ENCODE peak calls at places on chromosomes 6 and 20, in eight cellular contexts. V is mucosa of descending colon; K is suprapubic skin; U is aorta; D is breast epithelium; P is CD8-positive, alpha-beta memory T cell; A is A549; E is Peyer's patch. C is an unnamed sample. For H3K9me3, the result is how much of the 10 kb centered on the place peaks cover.

GRCh38 chr20:46752639-46753235 is 43.3 kb downstream of the SLC2A10 start:
- DNase-seq in V (no peak), K (no peak), U (peak), D (peak), P (no peak), A (peak), E (peak), C (peak)

GRCh38 chr6:28880894-28881780 is 42.6 kb downstream of the TRIM27 start:
- DNase-seq in V (no peak), K (no peak), U (peak), D (peak), P (peak), A (no peak), E (peak), C (no peak)

GRCh38 chr20:17570347-17571152 is 675 bp downstream of the DSTN start:
- DNase-seq in V (peak), K (peak), U (peak), D (peak), P (peak), A (no peak), E (peak), C (peak)

GRCh38 chr6:11769816-11770545 is 8.6 kb downstream of the ADTRP start:
- DNase-seq in V (no peak), K (no peak), U (no peak), D (no peak), P (no peak), A (no peak), E (no peak), C (no peak)

GRCh38 chr6:46393161-46393939 is 97.9 kb downstream of the RCAN2 start:
- DNase-seq in V (no peak), K (no peak), U (no peak), D (no peak), P (no peak), A (no peak), E (no peak), C (no peak)

GRCh38 chr6:33578588-33579011 is 1.5 kb downstream of the BAK1 start:
- DNase-seq in V (peak), K (no peak), U (no peak), D (no peak), P (peak), A (no peak), E (peak), C (no peak)

GRCh38 chr20:51569815-51570741 is 27.6 kb upstream of the NFATC2 start:
- DNase-seq in V (no peak), K (no peak), U (no peak), D (no peak), P (no peak), A (peak), E (no peak), C (no peak)

GRCh38 chr6:105409734-105410133 is 6.9 kb upstream of the PREP start:
- DNase-seq in V (no peak), K (no peak), U (no peak), D (no peak), P (no peak), A (no peak), E (no peak), C (no peak)

GRCh38 chr6:69294407-69294806 is 502.4 kb downstream of the LMBRD1 start:
- DNase-seq in V (no peak), K (no peak), U (no peak), D (no peak), P (no peak), A (no peak), E (no peak), C (no peak)

DNA sequence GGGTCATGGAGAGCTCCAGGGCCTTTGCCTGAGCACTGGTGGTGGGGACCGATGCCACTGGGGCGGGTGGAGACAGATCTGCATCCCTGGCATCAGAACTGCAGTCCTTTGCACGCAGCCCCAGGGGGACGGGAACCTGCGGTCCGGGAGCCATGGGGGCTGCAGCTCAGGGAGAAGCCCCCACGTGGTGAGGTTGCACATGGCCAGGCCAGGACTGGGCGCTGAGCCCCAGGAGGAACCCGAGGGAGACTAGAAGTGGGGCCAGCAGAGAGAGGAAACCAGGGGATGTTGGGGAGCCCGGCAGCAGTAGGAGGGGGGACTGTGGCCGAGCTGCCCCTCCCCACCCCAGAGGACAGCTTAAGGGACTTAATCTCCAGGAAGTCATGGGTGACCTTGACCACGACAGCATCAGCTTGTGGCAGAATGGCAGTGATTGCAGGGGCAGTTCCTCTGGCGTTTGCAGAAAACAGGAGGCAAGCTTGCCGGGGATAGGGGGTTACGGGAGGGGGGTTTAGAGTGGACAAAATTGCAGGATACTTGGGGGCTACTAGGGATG is 18.0 kb upstream of the LSM14B start:
- DNase-seq in V (no peak), K (no peak), U (no peak), D (no peak), P (no peak), A (no peak), E (no peak), C (no peak)
- H3K9me3 ChIP-seq in V (under half), K (under half), U (under half), D (under half), P (under half), A (half or more), E (under half), C (under half)

GRCh38 chr20:14478126-14478525 is 140.7 kb upstream of the FLRT3 start:
- DNase-seq in V (no peak), K (no peak), U (no peak), D (no peak), P (no peak), A (no peak), E (no peak), C (no peak)

GRCh38 chr20:14481863-14482262 is 144.5 kb upstream of the FLRT3 start:
- DNase-seq in V (no peak), K (no peak), U (no peak), D (no peak), P (no peak), A (no peak), E (no peak), C (no peak)

GRCh38 chr20:14477125-14477524 is 139.7 kb upstream of the FLRT3 start:
- DNase-seq in V (no peak), K (no peak), U (no peak), D (no peak), P (no peak), A (no peak), E (no peak), C (no peak)
- H3K9me3 ChIP-seq in V (under half), K (under half), U (under half), D (under half), P (under half), A (under half), E (under half), C (under half)

GRCh38 chr6:128032047-128032446 is 131.2 kb upstream of the THEMIS start:
- DNase-seq in V (no peak), K (no peak), U (no peak), D (no peak), P (no peak), A (no peak), E (no peak), C (no peak)
- H3K9me3 ChIP-seq in V (under half), K (under half), U (under half), D (under half), P (under half), A (under half), E (under half), C (under half)

GRCh38 chr6:167405778-167406532 is 81.1 kb downstream of the TTLL2 start:
- DNase-seq in V (no peak), K (no peak), U (no peak), D (no peak), P (no peak), A (no peak), E (no peak), C (no peak)

GRCh38 chr6:167409078-167409477 is 84.2 kb downstream of the TTLL2 start:
- DNase-seq in V (no peak), K (no peak), U (no peak), D (no peak), P (no peak), A (no peak), E (no peak), C (no peak)

GRCh38 chr6:167408235-167408869 is 83.5 kb downstream of the TTLL2 start:
- DNase-seq in V (no peak), K (no peak), U (no peak), D (no peak), P (no peak), A (no peak), E (no peak), C (no peak)

GRCh38 chr6:167409689-167410088 is 84.8 kb downstream of the TTLL2 start:
- DNase-seq in V (no peak), K (no peak), U (no peak), D (no peak), P (no peak), A (no peak), E (no peak), C (no peak)

DNA sequence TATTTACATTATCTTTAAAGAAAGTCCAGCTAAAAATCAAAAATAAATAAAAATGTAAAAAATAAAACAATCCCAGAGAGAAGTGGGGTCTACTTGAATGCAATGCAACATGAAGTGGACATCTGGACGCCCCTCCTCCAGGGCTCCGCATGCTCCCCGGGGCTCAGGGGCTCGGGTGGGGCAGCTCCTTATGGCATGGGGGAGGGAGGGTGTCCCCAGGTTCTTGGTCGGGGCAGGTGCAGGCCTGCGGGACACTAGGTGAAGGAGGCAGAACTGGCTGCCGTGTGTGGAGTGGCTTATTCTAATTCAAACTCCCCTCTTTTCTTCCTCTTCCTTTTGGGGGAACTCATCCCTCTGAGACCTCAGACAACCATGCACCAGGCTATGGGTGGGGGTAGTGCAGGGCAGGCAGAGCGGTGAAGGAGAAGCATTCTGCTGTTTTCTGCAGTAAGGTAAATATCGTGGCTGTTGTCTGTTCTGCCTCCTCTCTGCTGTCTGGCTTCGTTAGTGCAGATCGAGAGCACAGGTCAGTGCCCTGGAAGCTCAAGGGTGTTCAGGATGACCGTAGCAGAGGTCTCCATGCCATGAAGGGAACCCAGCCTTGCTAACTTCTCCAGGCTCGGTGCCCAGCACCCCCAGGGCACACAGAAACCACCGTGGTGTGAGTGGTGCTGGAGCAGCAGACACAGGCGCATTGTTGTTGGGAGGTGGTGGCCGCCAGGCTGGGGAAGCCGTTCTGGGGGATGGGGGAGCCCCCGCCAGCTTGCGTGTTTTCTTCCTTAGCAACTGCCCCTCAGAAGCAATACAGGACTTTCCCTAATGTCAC is 82.6 kb downstream of the TTLL2 start:
- DNase-seq in V (no peak), K (no peak), U (no peak), D (no peak), P (no peak), A (no peak), E (no peak), C (no peak)
- H3K9me3 ChIP-seq in V (under half), K (under half), U (under half), D (under half), P (under half), A (under half), E (under half), C (under half)

GRCh38 chr6:159467473-159468041 is 225.5 kb downstream of the SOD2 start:
- DNase-seq in V (no peak), K (no peak), U (no peak), D (no peak), P (no peak), A (no peak), E (no peak), C (no peak)

GRCh38 chr6:159469449-159469848 is 223.6 kb downstream of the SOD2 start:
- DNase-seq in V (no peak), K (no peak), U (no peak), D (no peak), P (no peak), A (no peak), E (peak), C (no peak)

GRCh38 chr6:159470400-159470799 is 222.6 kb downstream of the SOD2 start:
- DNase-seq in V (no peak), K (no peak), U (no peak), D (no peak), P (no peak), A (no peak), E (no peak), C (no peak)

GRCh38 chr6:159473844-159474243 is 219.2 kb downstream of the SOD2 start:
- DNase-seq in V (no peak), K (no peak), U (no peak), D (no peak), P (no peak), A (no peak), E (no peak), C (no peak)

DNA sequence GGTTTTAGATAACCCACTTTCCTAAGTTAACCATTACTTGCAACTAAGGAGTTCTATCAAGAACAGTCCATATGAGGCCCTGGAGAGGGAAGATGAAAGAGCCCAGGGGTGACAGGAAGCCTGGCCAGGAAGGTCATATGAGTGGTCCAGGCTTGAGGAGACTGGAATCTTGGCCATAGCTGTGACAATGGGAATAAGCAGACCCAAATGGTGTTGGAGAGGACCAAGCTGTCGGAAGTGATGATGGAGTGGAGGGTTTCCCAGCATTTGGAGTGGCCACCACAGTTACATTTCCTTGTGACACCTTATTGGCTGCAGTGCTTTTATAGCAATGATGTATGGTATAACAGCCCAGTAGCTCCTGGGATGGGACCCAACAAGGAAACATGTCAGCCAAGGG is 219.6 kb downstream of the SOD2 start:
- DNase-seq in V (no peak), K (no peak), U (no peak), D (no peak), P (no peak), A (no peak), E (no peak), C (no peak)
- H3K9me3 ChIP-seq in V (under half), K (under half), U (under half), D (under half), P (under half), A (under half), E (under half), C (under half)

DNA sequence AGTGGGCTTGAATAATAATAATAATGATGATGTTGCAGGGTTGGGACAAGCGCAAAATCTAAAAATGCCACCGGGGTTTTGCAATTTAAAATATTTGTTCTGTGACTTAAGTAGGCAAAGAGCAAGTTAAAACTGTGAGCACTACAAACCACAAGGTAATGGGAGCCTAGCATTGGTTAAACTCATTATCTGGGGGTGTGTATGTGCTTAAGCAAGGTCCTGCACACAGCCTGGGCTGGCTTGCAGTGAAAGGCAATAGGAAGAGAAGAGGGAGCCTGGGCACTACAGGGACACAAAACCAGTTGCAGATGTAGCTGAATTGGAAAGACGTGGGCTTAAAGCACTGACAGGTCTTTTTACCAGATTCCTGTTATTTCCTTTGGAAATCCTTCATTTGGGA is 11.7 kb downstream of the SIM1 start:
- DNase-seq in V (no peak), K (no peak), U (no peak), D (no peak), P (no peak), A (no peak), E (no peak), C (no peak)
- H3K9me3 ChIP-seq in V (under half), K (under half), U (under half), D (under half), P (under half), A (under half), E (under half), C (under half)

DNA sequence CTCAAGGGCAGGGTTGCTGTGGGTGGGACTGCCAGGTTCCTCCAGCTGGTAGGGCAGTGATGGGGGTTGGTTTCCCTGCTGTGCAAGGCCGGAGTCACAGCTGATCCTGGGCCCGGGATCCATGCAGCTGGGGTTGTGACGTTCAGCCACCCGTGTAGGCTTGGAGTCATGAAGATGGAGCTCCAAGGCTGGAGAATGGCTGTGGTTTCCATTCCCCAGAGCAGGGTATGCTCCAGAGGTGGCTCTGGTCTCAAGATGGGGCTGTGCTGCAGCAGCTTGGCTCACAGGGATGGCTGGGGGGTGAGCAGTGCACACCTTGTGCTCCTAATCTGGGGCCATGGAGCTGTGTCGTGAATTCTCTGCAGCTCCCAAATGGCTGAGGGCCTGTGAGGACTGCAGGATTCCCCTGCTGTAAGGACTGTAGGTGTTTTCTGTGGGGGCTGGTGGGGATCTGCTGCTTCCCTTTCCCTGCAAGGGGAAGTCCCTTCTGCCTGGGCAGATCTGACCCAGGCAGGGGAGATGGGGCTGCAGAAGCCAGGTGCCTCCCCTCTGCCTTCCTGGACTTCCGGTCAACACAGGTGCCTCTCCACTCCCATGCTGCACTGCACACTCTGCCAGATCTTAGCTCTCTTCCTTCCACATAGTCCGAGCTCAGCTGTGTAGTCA is 15.9 kb downstream of the KIF25 start:
- DNase-seq in V (no peak), K (no peak), U (no peak), D (no peak), P (no peak), A (no peak), E (no peak), C (no peak)
- H3K9me3 ChIP-seq in V (under half), K (under half), U (under half), D (under half), P (under half), A (under half), E (under half), C (under half)

GRCh38 chr6:27452496-27452897 is 20.4 kb downstream of the ZNF184 start:
- DNase-seq in V (no peak), K (no peak), U (no peak), D (no peak), P (no peak), A (no peak), E (no peak), C (no peak)
- H3K9me3 ChIP-seq in V (half or more), K (half or more), U (under half), D (under half), P (half or more), A (half or more), E (half or more), C (half or more)

C was measured in upper lobe of left lung.